ENCODE peak calls at places on chromosomes 7 and 10, in six cellular contexts. One of them, this sample, is unnamed.

GRCh38 chr10:11993834-11994468 is 48.7 kb downstream of the UPF2 start:
- DNase-seq in left ventricle myocardium inferior: no peak
- DNase-seq in HFF-Myc: no peak
- DNase-seq in transverse colon: no peak
- DNase-seq in AG04449: no peak
- DNase-seq in cardiac muscle cell: no peak
- DNase-seq in this sample: no peak

GRCh38 chr7:74355091-74355490 is 65.9 kb downstream of the CLIP2 start:
- DNase-seq in left ventricle myocardium inferior: no peak
- DNase-seq in HFF-Myc: peak
- DNase-seq in transverse colon: peak
- DNase-seq in AG04449: no peak
- DNase-seq in cardiac muscle cell: no peak
- DNase-seq in this sample: peak

GRCh38 chr7:101233907-101234547 is 3.6 kb downstream of the CLDN15 start:
- DNase-seq in left ventricle myocardium inferior: no peak
- DNase-seq in HFF-Myc: no peak
- DNase-seq in transverse colon: no peak
- DNase-seq in AG04449: no peak
- DNase-seq in cardiac muscle cell: no peak
- DNase-seq in this sample: no peak

GRCh38 chr10:70477661-70478162 is 855 bp upstream of the PALD1 start:
- DNase-seq in left ventricle myocardium inferior: no peak
- DNase-seq in HFF-Myc: peak
- DNase-seq in transverse colon: peak
- DNase-seq in AG04449: no peak
- DNase-seq in cardiac muscle cell: no peak
- DNase-seq in this sample: no peak

GRCh38 chr10:103843854-103844567 is 11.4 kb downstream of the SH3PXD2A start:
- DNase-seq in left ventricle myocardium inferior: no peak
- DNase-seq in HFF-Myc: peak
- DNase-seq in transverse colon: no peak
- DNase-seq in AG04449: no peak
- DNase-seq in cardiac muscle cell: no peak
- DNase-seq in this sample: no peak

GRCh38 chr10:93746844-93747284 is 10.9 kb upstream of the LGI1 start:
- DNase-seq in left ventricle myocardium inferior: no peak
- DNase-seq in HFF-Myc: peak
- DNase-seq in transverse colon: peak
- DNase-seq in AG04449: peak
- DNase-seq in cardiac muscle cell: no peak
- DNase-seq in this sample: peak

GRCh38 chr10:132972149-132972985 is 30.0 kb upstream of the CFAP46 start:
- DNase-seq in left ventricle myocardium inferior: peak
- DNase-seq in HFF-Myc: no peak
- DNase-seq in transverse colon: no peak
- DNase-seq in AG04449: no peak
- DNase-seq in cardiac muscle cell: no peak
- DNase-seq in this sample: no peak

GRCh38 chr7:48168159-48168558 is 3.1 kb upstream of the ABCA13 start:
- DNase-seq in left ventricle myocardium inferior: no peak
- DNase-seq in HFF-Myc: no peak
- DNase-seq in transverse colon: no peak
- DNase-seq in AG04449: no peak
- DNase-seq in cardiac muscle cell: no peak
- DNase-seq in this sample: no peak

GRCh38 chr10:128896964-128897363 is 570.1 kb upstream of the MGMT start:
- DNase-seq in left ventricle myocardium inferior: no peak
- DNase-seq in HFF-Myc: no peak
- DNase-seq in transverse colon: no peak
- DNase-seq in AG04449: no peak
- DNase-seq in cardiac muscle cell: no peak
- DNase-seq in this sample: no peak

GRCh38 chr7:4878336-4879335 is 4.9 kb downstream of the RADIL start:
- DNase-seq in left ventricle myocardium inferior: no peak
- DNase-seq in HFF-Myc: no peak
- DNase-seq in transverse colon: no peak
- DNase-seq in AG04449: no peak
- DNase-seq in cardiac muscle cell: no peak
- DNase-seq in this sample: no peak

GRCh38 chr10:86155034-86155656 is 211.4 kb downstream of the GRID1 start:
- DNase-seq in left ventricle myocardium inferior: no peak
- DNase-seq in HFF-Myc: no peak
- DNase-seq in transverse colon: no peak
- DNase-seq in AG04449: no peak
- DNase-seq in cardiac muscle cell: peak
- DNase-seq in this sample: no peak

GRCh38 chr10:18290651-18291313 is 150.6 kb downstream of the CACNB2 start:
- DNase-seq in left ventricle myocardium inferior: no peak
- DNase-seq in HFF-Myc: no peak
- DNase-seq in transverse colon: no peak
- DNase-seq in AG04449: no peak
- DNase-seq in cardiac muscle cell: no peak
- DNase-seq in this sample: peak

GRCh38 chr7:43077732-43078391 is 34.6 kb upstream of the HECW1 start:
- DNase-seq in left ventricle myocardium inferior: no peak
- DNase-seq in HFF-Myc: peak
- DNase-seq in transverse colon: no peak
- DNase-seq in AG04449: no peak
- DNase-seq in cardiac muscle cell: peak
- DNase-seq in this sample: no peak

GRCh38 chr7:74180866-74181265 is 6.7 kb downstream of the EIF4H start:
- DNase-seq in left ventricle myocardium inferior: no peak
- DNase-seq in HFF-Myc: no peak
- DNase-seq in transverse colon: no peak
- DNase-seq in AG04449: no peak
- DNase-seq in cardiac muscle cell: no peak
- DNase-seq in this sample: no peak

GRCh38 chr7:98733036-98733435 is 116.0 kb downstream of the NPTX2 start:
- DNase-seq in left ventricle myocardium inferior: no peak
- DNase-seq in HFF-Myc: no peak
- DNase-seq in transverse colon: peak
- DNase-seq in AG04449: no peak
- DNase-seq in cardiac muscle cell: no peak
- DNase-seq in this sample: no peak
- TF ChIP-seq CTCF in left ventricle myocardium inferior: peak
- TF ChIP-seq CTCF in HFF-Myc: peak
- TF ChIP-seq CTCF in transverse colon: no peak
- TF ChIP-seq CTCF in AG04449: peak
- TF ChIP-seq CTCF in cardiac muscle cell: peak
- TF ChIP-seq CTCF in this sample: peak

DNA sequence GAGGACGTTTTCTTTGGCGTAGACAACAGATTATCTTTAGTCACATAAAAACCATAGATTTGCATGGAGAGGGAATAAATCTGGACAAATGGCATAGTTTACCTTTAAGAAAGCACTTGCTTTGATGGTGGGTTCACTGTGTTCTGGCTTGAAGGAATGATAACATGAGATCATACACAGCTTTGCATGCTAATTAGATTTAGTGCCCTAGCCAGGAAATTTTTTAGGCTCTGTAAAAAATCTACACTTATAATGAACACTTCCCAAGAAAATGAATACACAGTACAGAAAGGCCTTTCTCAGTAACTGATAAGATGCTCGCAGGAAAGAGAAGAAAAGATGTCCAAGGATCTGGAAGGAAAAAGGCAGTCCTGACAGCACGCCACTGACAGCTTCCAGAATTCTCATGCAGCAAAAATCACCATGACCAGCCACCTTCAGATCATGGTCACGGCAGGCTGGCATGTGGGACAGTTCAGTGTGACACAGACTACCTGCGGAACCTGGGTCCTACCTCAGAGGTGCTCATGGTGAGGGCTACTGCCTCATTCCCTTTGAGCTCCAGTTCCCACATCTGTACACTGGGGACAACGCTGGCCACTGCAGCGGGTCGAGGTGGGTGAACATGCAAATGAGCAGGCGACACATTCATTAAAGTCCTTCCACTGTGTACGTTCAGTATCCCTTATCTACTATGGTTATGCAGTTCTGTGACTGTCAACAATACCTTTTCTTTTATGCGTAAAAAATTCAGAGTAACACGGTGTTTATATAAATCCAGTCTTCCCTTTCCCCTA is 218.5 kb upstream of the AOAH start:
- DNase-seq in left ventricle myocardium inferior: no peak
- DNase-seq in HFF-Myc: no peak
- DNase-seq in transverse colon: no peak
- DNase-seq in AG04449: no peak
- DNase-seq in cardiac muscle cell: no peak
- DNase-seq in this sample: no peak
- H3K4me3 ChIP-seq in left ventricle myocardium inferior: no peak
- H3K4me3 ChIP-seq in HFF-Myc: no peak
- H3K4me3 ChIP-seq in transverse colon: no peak
- H3K4me3 ChIP-seq in AG04449: no peak
- H3K4me3 ChIP-seq in cardiac muscle cell: no peak
- H3K4me3 ChIP-seq in this sample: no peak

DNA sequence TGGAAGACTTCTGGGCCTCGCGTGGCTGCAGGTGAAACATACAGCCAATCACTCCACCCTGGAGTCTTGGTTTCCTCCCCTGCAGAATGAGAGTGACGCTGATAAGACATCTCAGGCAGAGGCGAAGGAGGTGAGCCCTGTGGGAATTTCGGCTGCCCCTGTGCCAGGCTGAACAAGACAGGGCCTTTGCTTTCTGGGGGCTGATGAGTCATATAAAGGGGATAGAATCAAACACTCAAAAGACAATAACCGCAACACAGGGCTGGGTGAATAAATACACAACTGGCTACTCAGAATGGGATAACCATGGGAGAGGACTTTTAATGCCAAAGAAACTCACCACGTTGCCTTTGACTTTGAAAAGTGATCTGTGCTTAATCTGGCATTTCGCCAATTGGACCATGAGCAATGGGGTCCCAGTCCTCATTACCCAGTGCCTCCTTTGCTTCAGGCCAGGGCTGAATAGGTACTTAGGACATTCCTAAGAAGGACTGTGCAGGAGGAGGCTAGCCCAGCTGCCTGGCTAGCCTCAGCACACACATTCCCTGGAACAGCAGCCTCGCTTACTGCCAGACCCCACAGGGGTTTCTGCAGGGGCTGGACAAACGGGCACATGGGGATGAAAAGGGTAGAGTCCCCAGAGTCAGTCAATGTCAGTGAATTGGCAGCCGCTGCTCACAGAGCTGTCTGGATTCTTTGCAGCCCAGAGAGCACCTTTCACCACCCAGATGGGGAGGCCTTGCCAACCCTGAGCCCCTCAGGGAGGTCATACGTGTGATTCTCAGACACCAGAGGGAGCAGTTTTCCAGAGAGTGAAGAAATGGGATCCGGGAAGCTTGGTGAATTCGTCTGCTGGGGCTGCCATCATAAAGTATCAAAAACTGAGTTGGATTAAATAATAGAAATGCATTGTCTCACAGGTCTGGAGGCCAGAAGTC is 143.5 kb downstream of the KCNMA1 start:
- DNase-seq in left ventricle myocardium inferior: no peak
- DNase-seq in HFF-Myc: no peak
- DNase-seq in transverse colon: no peak
- DNase-seq in AG04449: no peak
- DNase-seq in cardiac muscle cell: peak
- DNase-seq in this sample: no peak
- TF ChIP-seq CTCF in left ventricle myocardium inferior: peak
- TF ChIP-seq CTCF in HFF-Myc: peak
- TF ChIP-seq CTCF in transverse colon: peak
- TF ChIP-seq CTCF in AG04449: peak
- TF ChIP-seq CTCF in cardiac muscle cell: peak
- TF ChIP-seq CTCF in this sample: peak

GRCh38 chr10:99330675-99330924 is 1.4 kb downstream of the CNNM1 start:
- DNase-seq in left ventricle myocardium inferior: no peak
- DNase-seq in HFF-Myc: no peak
- DNase-seq in transverse colon: no peak
- DNase-seq in AG04449: no peak
- DNase-seq in cardiac muscle cell: no peak
- DNase-seq in this sample: no peak
- H3K4me3 ChIP-seq in left ventricle myocardium inferior: peak
- H3K4me3 ChIP-seq in HFF-Myc: peak
- H3K4me3 ChIP-seq in transverse colon: no peak
- H3K4me3 ChIP-seq in AG04449: no peak
- H3K4me3 ChIP-seq in cardiac muscle cell: no peak
- H3K4me3 ChIP-seq in this sample: no peak

DNA sequence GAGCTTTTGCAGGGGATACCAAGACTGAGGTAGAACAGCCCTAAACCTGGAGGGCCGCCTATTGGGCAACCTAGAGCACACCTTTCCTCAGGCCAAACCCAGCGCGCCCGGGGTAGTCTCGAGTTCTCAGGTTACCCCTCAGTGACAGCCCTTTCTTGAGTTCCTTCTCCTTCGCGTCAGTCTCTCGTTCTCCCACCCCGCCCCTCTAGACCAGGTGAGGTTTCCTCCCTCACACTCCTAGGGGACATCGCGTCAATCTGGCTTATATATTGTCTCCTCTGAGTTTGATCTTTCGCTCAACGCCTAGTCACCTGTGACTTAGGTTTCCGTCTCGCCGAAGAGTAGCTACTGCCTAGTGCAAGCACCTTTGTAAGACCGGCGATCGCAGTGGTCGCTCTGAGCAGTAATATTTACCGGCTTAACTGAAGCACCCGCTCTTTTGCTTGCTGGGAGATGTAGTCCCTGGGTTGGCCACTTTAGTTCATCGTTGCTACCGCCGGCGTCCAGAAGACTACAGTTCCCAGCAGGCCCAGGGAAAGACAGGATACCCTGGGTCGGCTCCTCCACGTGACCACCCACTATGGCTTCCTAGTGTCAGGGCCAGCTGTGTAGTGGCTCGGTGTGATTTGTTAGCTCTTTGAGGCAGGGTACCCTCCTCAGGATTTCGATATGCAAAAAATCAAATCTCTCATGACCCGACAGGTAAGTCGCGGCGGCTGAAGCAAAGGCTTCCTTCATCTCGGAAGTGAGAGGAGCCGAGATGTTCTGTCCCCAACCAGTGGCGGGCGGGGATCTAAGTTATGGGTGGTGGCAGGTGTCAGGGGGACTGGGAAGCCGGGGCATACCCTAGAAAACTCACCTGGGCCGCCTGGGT is at the start of gene VPS50:
- DNase-seq in left ventricle myocardium inferior: peak
- DNase-seq in HFF-Myc: peak
- DNase-seq in transverse colon: peak
- DNase-seq in AG04449: peak
- DNase-seq in cardiac muscle cell: peak
- DNase-seq in this sample: peak
- TF ChIP-seq CTCF in left ventricle myocardium inferior: peak
- TF ChIP-seq CTCF in HFF-Myc: no peak
- TF ChIP-seq CTCF in transverse colon: peak
- TF ChIP-seq CTCF in AG04449: no peak
- TF ChIP-seq CTCF in cardiac muscle cell: no peak
- TF ChIP-seq CTCF in this sample: no peak

DNA sequence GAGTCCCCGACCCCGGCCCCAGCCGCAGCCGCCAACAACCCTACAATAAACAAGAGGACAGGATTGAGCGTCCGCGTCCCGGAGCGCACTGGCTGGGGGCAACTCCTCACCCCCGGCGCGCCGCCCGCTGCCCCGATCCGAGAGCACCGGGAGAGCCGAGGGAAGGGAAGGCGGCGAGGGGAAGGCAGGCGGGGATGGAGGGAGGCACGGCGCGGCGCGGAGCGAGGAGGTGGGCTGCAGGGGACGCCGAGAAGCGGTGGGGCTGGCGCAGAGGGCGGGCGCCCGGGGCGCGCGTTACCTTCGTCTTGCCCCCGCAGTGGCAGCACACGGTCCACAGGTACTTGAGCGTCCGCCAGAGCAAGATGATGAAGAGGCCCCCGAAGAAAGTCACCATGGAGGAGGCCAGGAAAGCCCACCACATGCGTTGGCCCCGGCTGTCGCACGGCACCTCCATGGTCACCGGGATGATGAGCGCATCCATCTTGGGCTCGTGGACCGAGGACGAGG is 588 bp downstream of the KCNMA1 start:
- DNase-seq in left ventricle myocardium inferior: no peak
- DNase-seq in HFF-Myc: no peak
- DNase-seq in transverse colon: no peak
- DNase-seq in AG04449: no peak
- DNase-seq in cardiac muscle cell: peak
- DNase-seq in this sample: no peak
- H3K4me3 ChIP-seq in left ventricle myocardium inferior: peak
- H3K4me3 ChIP-seq in HFF-Myc: peak
- H3K4me3 ChIP-seq in transverse colon: peak
- H3K4me3 ChIP-seq in AG04449: peak
- H3K4me3 ChIP-seq in cardiac muscle cell: peak
- H3K4me3 ChIP-seq in this sample: peak